ENCODE peak calls at places on chromosomes 2 and 18, in five cellular contexts. V, E, U, P and D are unnamed samples.

GRCh38 chr18:75879196-75879595 is 451.7 kb upstream of the SMIM21 start:
- DNase-seq in E (no peak), V (no peak), P (no peak), U (peak), D (no peak)

GRCh38 chr2:127161176-127162136 is 54.5 kb upstream of the BIN1 start:
- DNase-seq in P (no peak), U (no peak), E (no peak), V (no peak), D (no peak)

GRCh38 chr2:7508220-7508943 is 591.2 kb downstream of the RNF144A start:
- DNase-seq in E (no peak), V (no peak), P (no peak), U (no peak), D (no peak)

GRCh38 chr18:48934708-48935432 is 15.9 kb downstream of the SMAD7 start:
- DNase-seq in P (no peak), V (no peak), E (no peak), U (no peak), D (no peak)

GRCh38 chr18:5288517-5288935 is 7.0 kb downstream of the ZBTB14 start:
- DNase-seq in V (no peak), U (no peak), P (no peak), E (no peak), D (no peak)

GRCh38 chr2:26576565-26577441 is 64.4 kb downstream of the CIB4 start:
- DNase-seq in E (peak), U (no peak), V (no peak), P (no peak), D (no peak)

GRCh38 chr18:49075697-49076096 is 124.9 kb upstream of the SMAD7 start:
- DNase-seq in P (no peak), V (no peak), U (no peak), E (no peak), D (no peak)

GRCh38 chr2:43075906-43076585 is 150.4 kb downstream of the ZFP36L2 start:
- DNase-seq in V (no peak), U (peak), P (no peak), E (peak), D (no peak)

GRCh38 chr18:46073474-46074331 is 1.6 kb upstream of the PSTPIP2 start:
- DNase-seq in U (peak), V (no peak), E (no peak), P (peak), D (no peak)

GRCh38 chr2:146867472-146867986 is 977.3 kb upstream of the ACVR2A start:
- DNase-seq in P (no peak), V (no peak), E (no peak), U (no peak), D (no peak)

GRCh38 chr2:41621095-41621494 is 426.7 kb upstream of the PKDCC start:
- DNase-seq in V (no peak), U (no peak), E (no peak), P (no peak), D (no peak)

GRCh38 chr2:85259101-85259590 is 68.6 kb downstream of the TGOLN2 start:
- DNase-seq in P (no peak), V (peak), E (no peak), U (peak), D (no peak)

GRCh38 chr2:189702071-189702470 is 27.6 kb downstream of the ANKAR start:
- DNase-seq in P (no peak), E (no peak), V (no peak), U (no peak), D (no peak)

GRCh38 chr2:230908595-230909191 is 16.3 kb downstream of the GPR55 start:
- DNase-seq in E (no peak), U (peak), V (peak), P (no peak), D (no peak)

GRCh38 chr2:172449916-172450550 is 22.6 kb downstream of the ITGA6 start:
- DNase-seq in E (no peak), P (no peak), U (peak), V (no peak), D (no peak)

GRCh38 chr2:8357738-8358137 is 324.1 kb upstream of the ID2 start:
- DNase-seq in U (no peak), E (no peak), V (no peak), P (no peak), D (no peak)

GRCh38 chr2:240523451-240524281 is 34.1 kb downstream of the ANKMY1 start:
- DNase-seq in U (no peak), E (no peak), V (no peak), P (no peak), D (no peak)

GRCh38 chr18:75923169-75923568 is 495.7 kb upstream of the SMIM21 start:
- DNase-seq in E (no peak), U (peak), V (no peak), P (no peak), D (peak)

GRCh38 chr2:221969087-221969829 is 329.5 kb downstream of the PAX3 start:
- DNase-seq in P (no peak), E (no peak), U (peak), V (peak), D (peak)

GRCh38 chr18:28457784-28458183 is 280.9 kb upstream of the CDH2 start:
- DNase-seq in P (no peak), E (no peak), U (no peak), V (no peak), D (no peak)

GRCh38 chr2:126244937-126245336 is 411.0 kb upstream of the GYPC start:
- DNase-seq in E (no peak), U (no peak), V (peak), P (no peak), D (no peak)

GRCh38 chr2:55585451-55586079 is 31.9 kb downstream of the PPP4R3B start:
- DNase-seq in V (no peak), U (peak), P (no peak), E (no peak), D (peak)

GRCh38 chr18:6683112-6683876 is 46.2 kb upstream of the ARHGAP28 start:
- DNase-seq in E (peak), P (no peak), V (no peak), U (no peak), D (no peak)
- H3K4me3 ChIP-seq in E (no peak), P (no peak), V (no peak), U (no peak), D (no peak)

GRCh38 chr2:40418614-40419013 is 33.3 kb downstream of the SLC8A1 start:
- DNase-seq in U (no peak), E (no peak), P (no peak), V (no peak), D (no peak)
- H3K4me3 ChIP-seq in U (no peak), E (no peak), P (no peak), V (no peak), D (no peak)

GRCh38 chr2:160062283-160063005 is at the start of gene PLA2R1:
- DNase-seq in U (peak), V (peak), E (peak), P (no peak), D (no peak)
- H3K4me3 ChIP-seq in U (peak), V (peak), E (peak), P (peak), D (peak)

GRCh38 chr2:218402491-218402901 is 2.8 kb downstream of the CTDSP1 start:
- DNase-seq in V (no peak), U (no peak), E (no peak), P (no peak), D (no peak)
- H3K4me3 ChIP-seq in V (no peak), U (no peak), E (no peak), P (no peak), D (no peak)

DNA sequence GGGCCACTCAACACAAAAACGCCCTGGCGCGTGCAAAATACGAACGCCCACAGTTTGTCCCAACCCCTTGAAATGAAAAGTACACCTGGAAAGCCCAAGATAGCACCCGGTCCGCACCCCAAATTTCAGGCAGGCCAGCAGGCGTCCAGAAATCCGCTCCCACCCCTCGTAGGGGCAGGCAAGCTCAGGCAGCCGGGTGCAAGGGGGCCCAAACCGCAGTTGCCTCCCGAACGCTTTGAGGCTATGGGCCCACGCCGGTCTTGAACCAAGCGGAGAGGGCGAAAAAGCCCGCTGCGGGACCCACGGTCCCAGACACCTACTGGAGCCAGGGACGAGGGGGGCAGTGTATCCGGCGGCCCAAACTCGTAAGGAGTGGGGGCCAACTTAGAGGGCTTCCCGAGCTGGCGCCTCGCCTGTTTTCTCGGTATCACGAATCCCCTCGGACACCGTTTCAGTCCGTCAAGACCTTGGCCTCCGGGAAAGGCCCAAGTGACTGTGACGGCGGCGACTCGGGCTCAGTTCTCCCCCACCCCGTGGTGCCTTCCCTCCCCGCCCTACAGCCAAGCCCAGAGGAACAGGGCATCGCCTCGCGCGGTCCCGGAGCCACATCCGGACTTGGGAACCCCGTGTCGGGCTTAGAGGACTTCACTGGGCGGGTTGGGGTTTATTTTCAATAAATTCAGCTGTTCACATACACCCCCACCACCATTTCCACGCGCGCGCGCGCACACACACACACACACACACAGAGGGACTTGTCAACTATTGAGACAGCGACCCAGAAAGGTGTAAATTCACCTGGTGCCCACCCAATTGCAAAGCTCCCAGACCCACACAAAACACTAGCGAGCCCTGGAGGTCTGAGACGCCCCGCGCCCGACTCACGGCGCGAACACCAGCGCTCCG is 6.2 kb upstream of the SATB2 start:
- DNase-seq in V (no peak), U (no peak), E (peak), P (no peak), D (no peak)
- H3K4me3 ChIP-seq in V (peak), U (peak), E (peak), P (peak), D (peak)

GRCh38 chr2:227411320-227411989 is 23.7 kb upstream of the SCYGR1 start:
- DNase-seq in P (peak), E (no peak), V (no peak), U (peak), D (no peak)
- H3K4me3 ChIP-seq in P (no peak), E (no peak), V (no peak), U (no peak), D (no peak)

DNA sequence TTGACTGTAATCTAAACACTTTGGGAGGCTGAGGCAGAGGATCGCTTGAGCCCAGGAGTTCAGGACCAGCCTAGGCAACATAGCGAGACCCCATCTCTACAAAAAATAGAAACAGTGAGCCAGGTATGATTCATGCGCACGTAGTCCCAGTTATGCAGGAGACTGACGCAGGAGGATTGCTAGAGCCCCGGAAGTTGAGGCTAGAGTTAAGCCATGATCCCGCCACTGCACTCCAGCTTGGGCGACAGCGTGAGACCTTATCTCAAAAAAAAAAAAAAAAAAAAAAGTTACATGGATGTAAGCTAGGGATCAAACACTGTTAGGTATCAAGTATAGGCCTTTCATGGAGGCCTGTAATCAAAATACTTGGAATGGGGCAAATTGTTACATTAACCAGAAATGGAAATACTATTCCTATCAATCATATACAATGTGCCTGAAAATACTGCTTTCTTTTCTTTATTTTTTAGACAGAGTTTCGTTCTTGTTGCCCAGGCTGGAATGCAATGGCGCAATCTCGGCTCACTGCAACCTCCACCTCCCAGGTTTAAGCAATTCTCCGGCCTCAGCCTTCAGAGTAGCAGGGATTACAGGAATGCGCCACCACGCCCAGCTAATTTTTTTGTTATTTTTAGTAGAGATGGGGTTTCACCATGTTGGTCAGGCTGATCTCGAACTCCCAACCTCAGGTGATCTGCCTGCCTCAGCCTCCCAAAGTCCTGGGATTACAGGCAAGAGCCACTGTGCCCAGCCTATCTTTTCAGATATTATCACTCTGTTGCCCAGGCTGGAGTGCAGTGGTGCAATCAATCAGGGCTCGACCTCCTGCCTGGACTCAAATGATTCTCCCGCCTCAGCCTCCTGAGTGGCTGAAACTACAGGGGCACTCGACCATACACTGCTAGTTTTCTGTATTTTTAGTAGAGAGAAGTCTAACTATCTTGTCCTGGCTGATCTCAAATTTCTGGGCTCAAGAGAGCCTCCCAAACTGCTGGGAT is 27.2 kb downstream of the XPO1 start:
- DNase-seq in V (no peak), E (no peak), P (no peak), U (no peak), D (no peak)
- H3K4me3 ChIP-seq in V (no peak), E (no peak), P (no peak), U (no peak), D (no peak)

GRCh38 chr2:173785813-173786212 is 179.4 kb downstream of the SP3 start:
- DNase-seq in V (no peak), U (no peak), E (no peak), P (no peak), D (no peak)

DNA sequence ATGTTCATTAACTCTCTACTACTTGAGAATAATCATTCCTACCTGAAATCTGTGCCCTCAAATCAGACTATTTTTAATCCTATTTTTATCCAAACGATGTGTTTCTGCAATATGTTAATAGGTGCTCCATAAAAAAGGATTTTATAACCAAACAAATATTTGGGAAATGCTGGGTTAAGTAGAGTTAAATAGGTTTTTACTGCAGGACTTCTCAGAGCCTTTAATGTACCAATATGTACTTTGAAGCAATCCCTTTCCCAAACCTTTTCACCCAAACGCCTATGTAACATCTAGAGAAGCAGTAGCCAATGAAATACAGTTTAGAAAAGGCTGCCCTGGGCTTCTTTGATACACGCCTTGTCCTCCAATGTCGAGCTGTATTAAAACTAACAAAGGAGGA is 182.5 kb downstream of the SP3 start:
- DNase-seq in E (no peak), U (no peak), V (no peak), P (no peak), D (no peak)
- H3K4me3 ChIP-seq in E (no peak), U (no peak), V (no peak), P (no peak), D (no peak)

GRCh38 chr18:62521588-62521987 is 1.2 kb upstream of the ZCCHC2 start:
- DNase-seq in P (peak), U (peak), E (no peak), V (no peak), D (no peak)
- H3K4me3 ChIP-seq in P (peak), U (peak), E (no peak), V (no peak), D (peak)

GRCh38 chr2:157260403-157261198 is 3.1 kb downstream of the GALNT5 start:
- DNase-seq in U (peak), V (no peak), E (no peak), P (no peak), D (no peak)
- H3K4me3 ChIP-seq in U (peak), V (no peak), E (no peak), P (peak), D (no peak)